ENCODE peak calls at places on chromosome 5, in four cellular contexts. G, K, R and Q are unnamed samples.

GRCh38 chr5:1039210-1039548 is 30.6 kb downstream of the NKD2 start:
- DNase-seq in G (no peak), K (no peak), R (no peak), Q (no peak)

GRCh38 chr5:24067208-24067607 is 559.8 kb downstream of the PRDM9 start:
- DNase-seq in K (no peak), R (no peak), G (no peak), Q (no peak)

GRCh38 chr5:143605403-143606005 is 202.0 kb upstream of the NR3C1 start:
- DNase-seq in G (peak), R (no peak), K (no peak), Q (no peak)

GRCh38 chr5:176535655-176536131 is 1.5 kb downstream of the RNF44 start:
- DNase-seq in G (no peak), K (no peak), R (no peak), Q (no peak)

GRCh38 chr5:64667068-64667467 is 23.2 kb upstream of the SHISAL2B start:
- DNase-seq in R (no peak), K (no peak), G (no peak), Q (no peak)

GRCh38 chr5:142122116-142122515 is 13.5 kb downstream of the NDFIP1 start:
- DNase-seq in G (no peak), K (no peak), R (no peak), Q (no peak)

GRCh38 chr5:88304356-88304755 is 35.7 kb upstream of the TMEM161B start:
- DNase-seq in G (no peak), K (no peak), R (no peak), Q (no peak)

GRCh38 chr5:13567819-13568218 is 376.7 kb downstream of the DNAH5 start:
- DNase-seq in R (no peak), K (no peak), G (no peak), Q (peak)

GRCh38 chr5:150175536-150175935 is 9.0 kb downstream of the CDX1 start:
- DNase-seq in K (no peak), R (no peak), G (no peak), Q (peak)

GRCh38 chr5:158387499-158387898 is 528.6 kb upstream of the CLINT1 start:
- DNase-seq in G (no peak), K (no peak), R (no peak), Q (no peak)

GRCh38 chr5:82544004-82544403 is 265.9 kb upstream of the RPS23 start:
- DNase-seq in K (no peak), R (no peak), G (no peak), Q (no peak)

GRCh38 chr5:6003040-6003825 is 375.1 kb downstream of the MED10 start:
- DNase-seq in R (no peak), K (no peak), G (no peak), Q (no peak)

DNA sequence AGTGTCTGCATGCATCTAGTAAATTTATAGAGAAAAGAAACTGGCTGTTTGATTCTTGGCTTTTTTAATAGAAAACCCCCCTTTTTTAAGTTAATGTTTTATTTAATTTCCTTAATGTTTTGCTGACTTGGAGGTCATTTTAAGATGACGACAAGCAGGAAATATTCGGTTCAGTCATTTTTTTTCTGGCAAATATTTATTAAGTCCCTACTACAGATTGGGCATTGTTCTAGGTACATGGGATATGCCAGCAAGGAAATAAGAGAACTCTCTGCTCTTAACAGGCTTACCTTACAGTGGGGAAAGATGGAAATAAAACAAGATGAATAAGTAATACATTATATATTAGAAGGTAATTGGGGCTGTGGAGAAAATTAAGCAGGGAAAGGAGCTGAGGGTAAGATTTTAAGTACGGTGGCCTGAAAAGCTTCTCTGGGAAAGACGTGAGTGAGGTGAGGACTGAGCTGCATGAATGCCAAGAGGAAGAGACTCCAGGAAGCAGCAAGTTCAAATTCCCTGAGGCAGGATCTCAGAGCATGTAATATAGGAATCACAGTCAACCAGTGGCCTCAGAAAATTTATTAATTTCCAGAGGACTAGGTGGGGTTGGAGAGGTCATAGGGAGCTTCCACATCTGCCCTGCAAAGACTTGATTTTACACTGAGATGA is 316.0 kb upstream of the DAP start:
- DNase-seq in K (no peak), G (no peak), R (no peak), Q (no peak)
- TF ChIP-seq POLR2A in K (no peak), G (no peak), R (no peak), Q (no peak)

DNA sequence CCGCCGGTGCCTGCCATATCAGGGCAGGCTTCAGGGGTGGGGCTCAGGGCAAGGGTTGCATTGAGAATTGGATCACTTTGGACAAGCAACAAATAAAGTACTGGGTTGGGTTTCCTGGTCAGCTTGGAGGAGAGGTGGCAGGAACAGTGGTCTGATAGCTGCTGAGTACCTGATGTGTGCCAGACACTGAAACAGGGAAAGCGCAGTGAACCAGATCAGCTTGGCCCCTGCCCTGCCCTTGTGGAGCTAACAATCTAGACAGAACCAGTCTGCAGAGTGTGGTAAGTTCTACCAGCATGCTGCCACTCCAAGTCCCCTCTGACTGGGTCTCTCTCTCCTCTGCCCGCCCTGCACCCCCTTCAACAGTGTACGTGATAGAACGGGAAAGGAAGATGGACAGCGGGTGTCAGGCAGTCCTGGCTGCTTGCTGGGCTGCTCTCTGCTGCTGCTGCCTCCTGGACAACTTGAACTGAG is 53.4 kb downstream of the CYSTM1 start:
- DNase-seq in K (no peak), G (no peak), R (no peak), Q (no peak)
- TF ChIP-seq POLR2A in K (no peak), G (no peak), R (no peak), Q (no peak)

DNA sequence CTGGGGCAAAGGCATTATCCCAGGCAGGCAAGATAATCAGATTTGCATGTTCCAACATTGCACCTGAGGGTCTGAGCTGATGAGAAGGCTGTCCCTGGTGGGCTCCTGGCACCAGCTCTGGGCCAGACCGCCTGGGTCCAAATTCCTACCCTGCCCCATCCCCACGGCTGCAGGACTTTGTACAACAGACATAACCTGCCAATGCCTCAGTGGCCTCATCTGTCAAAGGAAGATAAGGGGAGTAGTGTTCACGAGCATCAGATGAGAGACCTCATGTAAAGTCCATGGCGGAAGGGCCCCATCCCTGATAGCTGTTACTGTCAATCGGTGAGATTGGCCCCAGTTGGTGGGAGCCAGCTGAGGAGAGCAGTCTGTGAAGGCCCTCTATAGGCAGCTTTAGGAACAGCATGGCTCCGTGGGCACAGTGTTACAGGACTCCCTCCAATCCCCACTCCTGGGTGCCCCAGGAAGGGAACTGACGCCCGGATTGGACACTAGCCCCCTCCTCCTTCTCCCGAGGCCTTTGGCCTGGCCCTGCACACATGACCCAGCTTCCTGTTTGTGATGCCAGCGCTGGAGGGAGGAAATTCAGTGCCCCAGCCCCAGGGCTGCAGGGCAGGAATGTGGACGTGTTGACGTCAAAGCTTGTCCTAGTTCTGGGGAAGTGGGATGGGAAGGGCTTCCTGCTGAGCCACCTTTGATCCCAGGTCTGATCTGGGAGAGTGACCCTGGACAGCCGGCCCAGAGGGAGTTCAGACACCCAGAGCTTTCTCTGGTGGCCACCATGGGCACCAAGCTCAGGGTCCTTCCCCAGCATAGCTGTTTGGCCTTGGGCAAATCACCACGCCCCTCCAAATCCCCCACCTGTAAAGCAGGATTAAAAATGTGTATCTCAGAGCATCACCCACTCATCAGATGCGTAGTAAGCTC is 56.2 kb downstream of the DUSP1 start:
- DNase-seq in G (peak), K (no peak), R (peak), Q (peak)
- TF ChIP-seq POLR2A in G (no peak), K (no peak), R (no peak), Q (no peak)

GRCh38 chr5:140639093-140639821 is at the start of gene TMCO6:
- DNase-seq in R (peak), G (peak), K (peak), Q (peak)
- TF ChIP-seq POLR2A in R (peak), G (peak), K (peak), Q (peak)